ENCODE peak calls at places on chromosomes 4 and X, in seven cellular contexts. U, T, J, X, R, Y and L are unnamed samples.

GRCh38 chrX:148049441-148049840 is 68.3 kb downstream of the FMR1NB start:
- DNase-seq in J (no peak), Y (peak), X (no peak), T (peak), R (no peak), U (peak), L (no peak)

GRCh38 chr4:25133132-25133531 is 27.1 kb downstream of the SEPSECS start:
- DNase-seq in U (no peak), T (no peak), J (no peak), R (no peak), X (no peak), Y (no peak), L (no peak)

GRCh38 chr4:58849026-58849425 is 1738.8 kb upstream of the IGFBP7 start:
- DNase-seq in Y (no peak), X (no peak), T (no peak), R (no peak), J (no peak), U (no peak), L (no peak)

GRCh38 chr4:184810720-184811119 is 15.0 kb downstream of the ACSL1 start:
- DNase-seq in R (no peak), X (no peak), Y (no peak), J (no peak), U (no peak), T (no peak), L (no peak)

GRCh38 chr4:88359558-88359957 is 19.1 kb upstream of the HERC6 start:
- DNase-seq in Y (no peak), R (no peak), J (no peak), X (no peak), U (no peak), T (no peak), L (no peak)

GRCh38 chr4:36128689-36129088 is 115.6 kb downstream of the ARAP2 start:
- DNase-seq in X (no peak), T (peak), R (no peak), U (peak), J (no peak), Y (no peak), L (no peak)

GRCh38 chr4:101122019-101122418 is 225.3 kb downstream of the PPP3CA start:
- DNase-seq in J (no peak), Y (no peak), U (no peak), X (no peak), T (no peak), R (no peak), L (no peak)

GRCh38 chr4:165700855-165701254 is 172.2 kb upstream of the TLL1 start:
- DNase-seq in T (peak), R (no peak), J (no peak), X (no peak), U (peak), Y (no peak), L (no peak)

GRCh38 chr4:168845897-168846296 is 164.2 kb downstream of the CBR4 start:
- DNase-seq in R (no peak), Y (no peak), X (no peak), J (no peak), U (no peak), T (no peak), L (no peak)

GRCh38 chrX:10512258-10512657 is 108.1 kb downstream of the MID1 start:
- DNase-seq in X (no peak), U (peak), Y (no peak), R (no peak), J (no peak), T (peak), L (no peak)

GRCh38 chr4:162683659-162684370 is 482.9 kb downstream of the NAF1 start:
- DNase-seq in Y (no peak), J (no peak), U (peak), R (no peak), T (no peak), X (no peak), L (no peak)

GRCh38 chr4:25532579-25532978 is 123.1 kb upstream of the SLC34A2 start:
- DNase-seq in R (no peak), X (no peak), J (no peak), Y (no peak), U (no peak), T (peak), L (no peak)

GRCh38 chrX:15158736-15159406 is 111.0 kb downstream of the ASB9 start:
- DNase-seq in J (peak), R (no peak), X (no peak), U (peak), T (no peak), Y (no peak), L (no peak)

GRCh38 chr4:33998204-33998603 is 2246.1 kb downstream of the ARAP2 start:
- DNase-seq in R (no peak), X (no peak), U (no peak), Y (no peak), T (no peak), J (no peak), L (no peak)

GRCh38 chrX:73850124-73851013 is 287.4 kb downstream of the CHIC1 start:
- DNase-seq in T (peak), Y (no peak), J (no peak), U (peak), R (no peak), X (no peak), L (no peak)

GRCh38 chr4:153114771-153115321 is 89.4 kb upstream of the TRIM2 start:
- DNase-seq in R (no peak), X (no peak), U (peak), Y (no peak), J (peak), T (peak), L (no peak)

GRCh38 chr4:53490965-53491622 is 100.2 kb downstream of the LNX1 start:
- DNase-seq in T (peak), U (peak), J (no peak), Y (peak), R (peak), X (peak), L (no peak)

GRCh38 chr4:94728056-94728766 is 29.5 kb upstream of the BMPR1B start:
- DNase-seq in U (no peak), J (no peak), Y (no peak), X (peak), R (no peak), T (no peak), L (no peak)

GRCh38 chr4:113576947-113577678 is 184.4 kb downstream of the CAMK2D start:
- DNase-seq in U (no peak), T (no peak), R (no peak), X (no peak), Y (no peak), J (no peak), L (no peak)

GRCh38 chr4:6355052-6355451 is 85.4 kb downstream of the WFS1 start:
- DNase-seq in U (no peak), T (no peak), Y (no peak), X (no peak), J (no peak), R (no peak), L (no peak)

GRCh38 chr4:86048426-86048825 is 311.4 kb downstream of the MAPK10 start:
- DNase-seq in R (no peak), T (no peak), Y (no peak), X (no peak), U (peak), J (no peak), L (no peak)

GRCh38 chr4:111712093-111712677 is 433.1 kb upstream of the FAM241A start:
- DNase-seq in J (no peak), T (no peak), U (no peak), R (no peak), X (no peak), Y (no peak), L (no peak)

GRCh38 chr4:185254434-185254833 is 45.0 kb downstream of the SNX25 start:
- DNase-seq in X (no peak), R (no peak), T (peak), J (no peak), U (peak), Y (peak), L (no peak)

GRCh38 chr4:142248946-142249345 is 597.2 kb downstream of the INPP4B start:
- DNase-seq in U (peak), J (no peak), X (no peak), Y (no peak), R (no peak), T (peak), L (no peak)

GRCh38 chr4:17128268-17128667 is 229.8 kb upstream of the LDB2 start:
- DNase-seq in T (peak), J (no peak), X (no peak), U (peak), Y (no peak), R (no peak), L (no peak)

GRCh38 chr4:42643685-42644084 is 13.2 kb downstream of the ATP8A1 start:
- DNase-seq in X (no peak), T (no peak), Y (no peak), R (no peak), U (no peak), J (no peak), L (no peak)

GRCh38 chr4:53905935-53906377 is 158.4 kb downstream of the CHIC2 start:
- DNase-seq in U (peak), T (peak), R (no peak), Y (no peak), J (no peak), X (peak), L (peak)

GRCh38 chr4:145481164-145481941 is at the start of gene SMAD1:
- DNase-seq in T (peak), R (no peak), J (peak), U (peak), X (peak), Y (peak), L (peak)

GRCh38 chr4:41939016-41939623 is 3.9 kb downstream of the TMEM33 start:
- DNase-seq in R (no peak), J (no peak), Y (no peak), U (peak), T (peak), X (no peak), L (no peak)

GRCh38 chrX:87517571-87518141 is at the start of gene KLHL4:
- DNase-seq in J (peak), U (peak), X (no peak), Y (no peak), R (no peak), T (peak), L (no peak)

GRCh38 chrX:39854772-39855747 is 242.7 kb downstream of the BCOR start:
- DNase-seq in R (no peak), X (no peak), U (no peak), J (peak), T (no peak), Y (no peak), L (no peak)

GRCh38 chr4:835148-836002 is 9.4 kb upstream of the CPLX1 start:
- DNase-seq in Y (no peak), J (no peak), U (no peak), R (no peak), X (no peak), T (no peak), L (peak)

GRCh38 chr4:83716874-83717273 is 181.0 kb downstream of the GPAT3 start:
- DNase-seq in R (no peak), U (peak), J (no peak), X (no peak), Y (no peak), T (peak), L (no peak)

GRCh38 chr4:15202481-15202880 is 200.2 kb downstream of the CPEB2 start:
- DNase-seq in T (no peak), U (no peak), J (no peak), Y (no peak), R (no peak), X (no peak), L (no peak)

GRCh38 chrX:37854148-37854547 is 6.8 kb upstream of the DYNLT3 start:
- DNase-seq in J (no peak), Y (no peak), R (no peak), T (no peak), X (no peak), U (no peak), L (no peak)

GRCh38 chrX:10235851-10236250 is 79.1 kb downstream of the CLCN4 start:
- DNase-seq in Y (no peak), X (peak), U (no peak), T (peak), J (no peak), R (no peak), L (no peak)